ENCODE peak calls at places on chromosomes 16 and 17, in four cellular contexts. Z, J, V and W are unnamed samples.

GRCh38 chr16:31301708-31302400 is 42.1 kb downstream of the ITGAM start:
- DNase-seq in Z (no peak), J (no peak), V (peak; percentile 7), W (no peak)

GRCh38 chr17:12665263-12666210 is at the start of gene MYOCD:
- DNase-seq in Z (peak; percentile 19), J (no peak), V (no peak), W (peak; percentile 50)

GRCh38 chr17:12680993-12681392 is 15.3 kb downstream of the MYOCD start:
- DNase-seq in Z (no peak), J (no peak), V (no peak), W (no peak)

GRCh38 chr17:80195671-80196529 is 24.2 kb downstream of the SGSH start:
- DNase-seq in Z (no peak), J (no peak), V (no peak), W (no peak)

GRCh38 chr16:3671424-3671823 is 16.9 kb downstream of the DNASE1 start:
- DNase-seq in Z (no peak), J (no peak), V (no peak), W (no peak)

GRCh38 chr17:40822132-40822812 is at the start of gene KRT10:
- DNase-seq in Z (no peak), J (no peak), V (no peak), W (no peak)

GRCh38 chr17:79819085-79819484 is 20.2 kb downstream of the CBX4 start:
- DNase-seq in Z (no peak), J (no peak), V (no peak), W (no peak)

GRCh38 chr16:50196736-50197135 is 43.6 kb downstream of the TENT4B start:
- DNase-seq in Z (no peak), J (no peak), V (peak; percentile 24), W (no peak)

GRCh38 chr16:22347100-22347820 is 27.2 kb downstream of the CDR2 start:
- DNase-seq in Z (no peak), J (no peak), V (no peak), W (no peak)

GRCh38 chr17:2050246-2050866 is 4.5 kb upstream of the HIC1 start:
- DNase-seq in Z (no peak), J (no peak), V (no peak), W (no peak)

GRCh38 chr17:74579910-74580309 is 12.2 kb downstream of the CD300LD start:
- DNase-seq in Z (no peak), J (no peak), V (no peak), W (no peak)

GRCh38 chr17:57735707-57736106 is 9.4 kb downstream of the CCDC182 start:
- DNase-seq in Z (no peak), J (no peak), V (no peak), W (no peak)

GRCh38 chr16:77212736-77213541 is 13.7 kb downstream of the SYCE1L start:
- DNase-seq in Z (no peak), J (no peak), V (no peak), W (no peak)

GRCh38 chr17:61144876-61145564 is 254.6 kb upstream of the TBX2 start:
- DNase-seq in Z (no peak), J (no peak), V (no peak), W (no peak)

GRCh38 chr17:7932483-7932891 is 481 bp downstream of the CNTROB start:
- DNase-seq in Z (no peak), J (no peak), V (no peak), W (peak; percentile 4)

GRCh38 chr17:14779236-14779635 is 478.4 kb downstream of the HS3ST3B1 start:
- DNase-seq in Z (no peak), J (no peak), V (no peak), W (no peak)

GRCh38 chr17:8940866-8941471 is 24.5 kb downstream of the PIK3R5 start:
- DNase-seq in Z (no peak), J (no peak), V (no peak), W (no peak)

GRCh38 chr17:45768000-45768399 is 16.1 kb upstream of the CRHR1 start:
- DNase-seq in Z (no peak), J (no peak), V (no peak), W (no peak)

DNA sequence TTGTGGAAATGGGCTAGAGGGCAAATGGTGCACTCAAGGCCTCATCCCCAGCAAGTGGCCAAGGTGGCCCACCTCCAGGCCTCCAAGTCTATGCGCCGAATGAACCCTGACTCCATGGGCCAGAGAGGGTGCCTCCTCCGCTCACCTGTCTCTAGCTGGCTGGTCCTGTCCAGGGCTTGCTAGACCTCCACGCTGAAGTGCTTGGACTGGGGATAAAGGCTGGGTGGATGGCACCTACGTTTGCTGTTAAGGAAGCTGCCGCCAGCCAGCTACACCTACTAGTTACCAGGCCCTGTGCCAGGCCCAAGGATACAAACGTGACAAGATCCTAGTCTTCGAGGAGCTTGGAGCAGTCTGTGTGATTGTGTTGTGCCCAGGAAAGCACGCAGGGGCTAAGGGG is 739 bp upstream of the SGCA start:
- DNase-seq in Z (no peak), J (no peak), V (no peak), W (no peak)
- H3K4me3 ChIP-seq in Z (no peak overlapping the region), J (no peak overlapping the region), V (no peak overlapping the region), W (no peak overlapping the region)

GRCh38 chr16:1960665-1961630 is 1.6 kb downstream of the NDUFB10 start:
- DNase-seq in Z (no peak), J (no peak), V (no peak), W (no peak)
- H3K4me3 ChIP-seq in Z (peak overlapping the region; percentile 86), J (peak overlapping the region; percentile 87), V (peak overlapping the region; percentile 95), W (peak overlapping the region; percentile 88)

DNA sequence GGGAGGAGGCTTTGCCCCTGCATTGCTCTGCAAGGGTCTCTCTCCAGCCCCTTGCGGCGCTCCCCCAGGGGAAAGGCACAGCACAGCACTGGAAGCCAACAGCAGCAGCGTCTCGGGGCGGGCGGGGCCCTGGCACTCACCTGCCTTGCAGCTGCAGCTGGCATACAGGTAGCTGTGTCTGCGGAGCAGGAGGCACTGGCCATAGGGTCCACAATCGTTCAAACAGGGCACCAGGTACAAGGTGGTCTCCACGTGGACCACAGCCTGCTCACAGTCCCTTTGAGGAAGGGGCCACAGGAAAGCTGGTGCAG is 4.2 kb upstream of the MRPL28 start:
- DNase-seq in Z (no peak), J (no peak), V (no peak), W (no peak)
- H3K4me3 ChIP-seq in Z (no peak overlapping the region), J (no peak overlapping the region), V (no peak overlapping the region), W (no peak overlapping the region)

DNA sequence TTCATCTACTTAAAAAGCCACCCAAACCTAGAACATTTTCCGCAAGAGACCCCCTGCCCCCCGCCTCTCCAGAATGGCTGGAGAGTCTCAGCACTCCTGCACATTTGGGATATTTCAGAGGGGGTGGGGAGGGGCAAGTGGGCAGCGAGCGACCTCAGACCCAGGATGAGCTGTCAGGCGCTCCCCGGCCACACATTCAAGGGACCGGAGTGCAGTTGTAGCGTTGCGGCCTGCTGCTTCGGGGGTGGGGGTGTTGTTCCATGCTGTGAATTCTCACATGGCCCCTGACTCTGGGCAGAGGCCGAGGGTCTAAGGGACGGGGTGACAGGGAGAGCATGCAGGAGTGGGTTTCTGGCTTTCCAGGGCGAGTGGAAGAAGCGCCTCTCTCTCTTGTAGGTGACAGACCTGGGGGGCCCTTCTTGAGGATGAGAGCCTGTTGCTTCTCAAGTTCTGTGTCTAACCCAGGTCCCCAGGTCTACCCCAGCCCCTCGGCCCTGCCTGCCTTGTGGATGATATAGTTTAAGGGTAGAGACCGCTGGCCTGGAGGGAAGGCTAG is 231.2 kb downstream of the SEC14L1 start:
- DNase-seq in Z (no peak), J (no peak), V (no peak), W (no peak)
- H3K4me3 ChIP-seq in Z (peak overlapping the region; percentile 79), J (peak overlapping the region; percentile 91), V (peak overlapping the region; percentile 59), W (peak overlapping the region; percentile 75)